ENCODE peak calls at places on chromosomes 13 and 19, in nine cellular contexts. P, X, V, F, E, W, G, N and M are unnamed samples.

GRCh38 chr19:49473868-49474544 is at the start of gene FLT3LG:
- DNase-seq in P (peak; percentile 69), X (peak; percentile 91), V (peak; percentile 78), F (peak; percentile 83), E (peak; percentile 90), W (peak; percentile 74), G (peak; percentile 95), N (peak; percentile 84), M (peak; percentile 97)

GRCh38 chr19:32748497-32748896 is 28.9 kb downstream of the TDRD12 start:
- DNase-seq in P (no peak), X (peak; percentile 15), V (no peak), F (peak; percentile 66), E (no peak), W (no peak), G (no peak), N (no peak), M (no peak)

GRCh38 chr13:21344662-21345176 is 114.4 kb downstream of the ZDHHC20 start:
- DNase-seq in P (no peak), X (peak; percentile 31), V (no peak), F (no peak), E (peak; percentile 8), W (no peak), G (peak; percentile 44), N (no peak), M (peak; percentile 46)

GRCh38 chr13:73146705-73147104 is 87.9 kb downstream of the KLF5 start:
- DNase-seq in P (peak; percentile 35), X (no peak), V (no peak), F (no peak), E (no peak), W (no peak), G (no peak), N (no peak), M (no peak)

GRCh38 chr13:38090913-38091312 is 221.3 kb upstream of the TRPC4 start:
- DNase-seq in P (no peak), X (no peak), V (no peak), F (no peak), E (no peak), W (peak; percentile 82), G (no peak), N (no peak), M (no peak)

GRCh38 chr13:110680852-110681251 is 25.1 kb downstream of the CARS2 start:
- DNase-seq in P (no peak), X (no peak), V (no peak), F (peak; percentile 81), E (no peak), W (peak; percentile 29), G (no peak), N (no peak), M (peak; percentile 12)

GRCh38 chr19:27647423-27647822 is 1565.5 kb downstream of the UQCRFS1 start:
- DNase-seq in P (no peak), X (no peak), V (no peak), F (no peak), E (no peak), W (no peak), G (no peak), N (no peak), M (no peak)

GRCh38 chr19:29812080-29812880 is 489 bp downstream of the CCNE1 start:
- DNase-seq in P (no peak), X (peak; percentile 35), V (peak; percentile 79), F (peak; percentile 61), E (peak; percentile 8), W (peak; percentile 18), G (no peak), N (no peak), M (no peak)

GRCh38 chr19:19447536-19448237 is 42.2 kb downstream of the GATAD2A start:
- DNase-seq in P (peak; percentile 28), X (no peak), V (peak; percentile 60), F (no peak), E (peak; percentile 35), W (no peak), G (peak; percentile 59), N (no peak), M (peak; percentile 58)

GRCh38 chr13:35598790-35599369 is 122.4 kb upstream of the MAB21L1 start:
- DNase-seq in P (peak; percentile 6), X (no peak), V (no peak), F (no peak), E (no peak), W (no peak), G (no peak), N (no peak), M (no peak)

GRCh38 chr13:102508411-102508810 is 88.4 kb upstream of the TPP2 start:
- DNase-seq in P (no peak), X (no peak), V (no peak), F (no peak), E (no peak), W (no peak), G (no peak), N (no peak), M (no peak)

GRCh38 chr19:11116507-11116906 is 27.2 kb downstream of the LDLR start:
- DNase-seq in P (no peak), X (no peak), V (no peak), F (peak; percentile 73), E (no peak), W (no peak), G (no peak), N (no peak), M (no peak)

GRCh38 chr19:58054792-58055482 is 4.1 kb upstream of the ZNF135 start:
- DNase-seq in P (peak; percentile 2), X (no peak), V (no peak), F (peak; percentile 66), E (no peak), W (no peak), G (no peak), N (peak; percentile 61), M (no peak)

GRCh38 chr13:106570354-106570822 is 2.5 kb upstream of the ARGLU1 start:
- DNase-seq in P (peak; percentile 61), X (no peak), V (peak; percentile 73), F (peak; percentile 95), E (peak; percentile 77), W (peak; percentile 87), G (no peak), N (no peak), M (no peak)

GRCh38 chr13:98033277-98034247 is 80.1 kb downstream of the IPO5 start:
- DNase-seq in P (peak; percentile 44), X (no peak), V (no peak), F (peak; percentile 74), E (no peak), W (peak; percentile 58), G (no peak), N (peak; percentile 38), M (no peak)

GRCh38 chr19:55384576-55385235 is 614 bp upstream of the TMEM238 start:
- DNase-seq in P (no peak), X (peak; percentile 71), V (no peak), F (peak; percentile 69), E (no peak), W (no peak), G (no peak), N (no peak), M (peak; percentile 41)

GRCh38 chr19:1107655-1108261 is 4.0 kb downstream of the GPX4 start:
- DNase-seq in P (no peak), X (no peak), V (peak; percentile 72), F (no peak), E (no peak), W (no peak), G (no peak), N (no peak), M (no peak)
- H3K36me3 ChIP-seq in P (peaks cover 65% of the 10 kb centered on the region), X (peaks cover 34% of the 10 kb centered on the region), V (no peaks in the 10 kb centered on the region), F (peaks cover 25% of the 10 kb centered on the region), E (peaks cover 58% of the 10 kb centered on the region), W (peaks cover 33% of the 10 kb centered on the region), G (peaks cover 8% of the 10 kb centered on the region), N (peaks cover 66% of the 10 kb centered on the region), M (peaks cover 16% of the 10 kb centered on the region)

GRCh38 chr13:108278466-108278865 is 8.9 kb downstream of the TNFSF13B start:
- DNase-seq in P (no peak), X (no peak), V (no peak), F (no peak), E (no peak), W (no peak), G (no peak), N (no peak), M (no peak)

GRCh38 chr13:108281941-108282340 is 12.4 kb downstream of the TNFSF13B start:
- DNase-seq in P (no peak), X (no peak), V (no peak), F (no peak), E (no peak), W (no peak), G (no peak), N (no peak), M (no peak)

GRCh38 chr13:108288741-108289140 is 19.2 kb downstream of the TNFSF13B start:
- DNase-seq in P (no peak), X (no peak), V (no peak), F (no peak), E (no peak), W (no peak), G (no peak), N (no peak), M (no peak)

DNA sequence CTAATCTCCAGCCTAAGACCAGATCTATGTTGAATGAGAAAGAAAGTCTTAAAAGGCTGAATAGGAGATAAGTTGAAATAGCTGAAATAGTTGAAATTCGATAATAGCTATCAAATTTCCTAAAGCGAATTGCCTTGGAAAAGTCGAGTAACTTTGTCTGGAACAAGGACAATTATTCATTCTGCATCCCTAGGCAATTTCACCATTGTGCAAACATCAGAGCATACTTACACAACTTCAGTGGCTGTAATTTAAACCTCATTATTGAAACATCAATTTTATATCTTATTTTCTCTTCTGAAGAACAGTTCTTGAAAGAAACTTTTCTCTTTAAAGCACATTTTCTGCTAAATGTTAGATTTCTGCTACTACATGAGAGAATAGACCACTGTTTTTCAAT is 13.6 kb downstream of the TNFSF13B start:
- DNase-seq in P (peak; percentile 17), X (no peak), V (no peak), F (no peak), E (no peak), W (no peak), G (no peak), N (no peak), M (no peak)
- H3K36me3 ChIP-seq in P (no peaks in the 10 kb centered on the region), X (no peaks in the 10 kb centered on the region), V (no peaks in the 10 kb centered on the region), F (no peaks in the 10 kb centered on the region), E (no peaks in the 10 kb centered on the region), W (no peaks in the 10 kb centered on the region), G (no peaks in the 10 kb centered on the region), N (peaks cover 17% of the 10 kb centered on the region), M (no peaks in the 10 kb centered on the region)

DNA sequence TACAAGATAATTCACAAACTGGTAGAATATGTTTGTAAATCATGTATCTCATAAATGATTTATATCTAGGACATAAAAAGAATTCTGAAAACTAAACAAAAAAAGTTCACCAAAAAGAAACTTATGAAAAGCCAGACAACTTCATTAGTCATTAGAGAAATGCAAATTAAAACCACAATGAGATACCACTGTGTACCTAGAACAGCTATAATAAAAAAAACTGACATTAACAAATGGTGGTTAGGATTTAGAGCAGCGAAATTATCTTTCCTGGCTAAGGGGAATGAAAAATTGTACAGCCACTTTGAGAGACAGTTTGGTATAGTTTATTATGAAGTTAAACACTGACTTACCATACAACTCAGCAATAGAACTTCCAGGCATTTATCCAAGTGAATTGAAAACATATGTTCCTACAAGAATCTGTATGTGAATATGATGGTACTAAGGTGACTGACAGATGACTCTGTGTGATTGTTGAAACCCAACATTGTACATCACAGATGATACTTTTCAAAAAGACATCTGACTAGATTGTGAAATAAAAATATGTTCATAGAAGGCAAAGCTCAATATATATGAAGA is 41.8 kb downstream of the UGGT2 start:
- DNase-seq in P (peak; percentile 53), X (no peak), V (no peak), F (no peak), E (no peak), W (no peak), G (no peak), N (no peak), M (no peak)
- H3K36me3 ChIP-seq in P (peaks cover 2% of the 10 kb centered on the region), X (no peaks in the 10 kb centered on the region), V (no peaks in the 10 kb centered on the region), F (peaks cover 15% of the 10 kb centered on the region), E (no peaks in the 10 kb centered on the region), W (no peaks in the 10 kb centered on the region), G (no peaks in the 10 kb centered on the region), N (peaks cover 7% of the 10 kb centered on the region), M (no peaks in the 10 kb centered on the region)

GRCh38 chr19:38144667-38145066 is 79.4 kb downstream of the DPF1 start:
- DNase-seq in P (no peak), X (no peak), V (no peak), F (no peak), E (no peak), W (no peak), G (no peak), N (no peak), M (no peak)
- H3K36me3 ChIP-seq in P (peaks cover 9% of the 10 kb centered on the region), X (peaks cover 19% of the 10 kb centered on the region), V (no peaks in the 10 kb centered on the region), F (peaks cover 6% of the 10 kb centered on the region), E (no peaks in the 10 kb centered on the region), W (peaks cover 8% of the 10 kb centered on the region), G (no peaks in the 10 kb centered on the region), N (peaks cover 15% of the 10 kb centered on the region), M (no peaks in the 10 kb centered on the region)